ENCODE peak calls at places on chromosome 10, in eight cellular contexts. One of them, this sample, is unnamed.

GRCh38 chr10:2925631-2926030 is 141.7 kb upstream of the PFKP start:
- DNase-seq in neural crest cell: no peak
- DNase-seq in Peyer's patch: peak; percentile 54
- DNase-seq in AG09309: no peak
- DNase-seq in Right ventricle myocardium inferior: peak; percentile 79
- DNase-seq in H9: no peak
- DNase-seq in smooth muscle cell of the brain vasculature: no peak
- DNase-seq in fibroblast of pulmonary artery: peak; percentile 57
- DNase-seq in this sample: no peak

GRCh38 chr10:78684954-78685353 is 383.8 kb upstream of the ZMIZ1 start:
- DNase-seq in neural crest cell: no peak
- DNase-seq in Right ventricle myocardium inferior: no peak
- DNase-seq in smooth muscle cell of the brain vasculature: no peak
- DNase-seq in AG09309: no peak
- DNase-seq in H9: no peak
- DNase-seq in Peyer's patch: no peak
- DNase-seq in fibroblast of pulmonary artery: no peak
- DNase-seq in this sample: no peak

GRCh38 chr10:20984632-20985031 is 87.5 kb upstream of the NEBL start:
- DNase-seq in Peyer's patch: no peak
- DNase-seq in fibroblast of pulmonary artery: no peak
- DNase-seq in smooth muscle cell of the brain vasculature: no peak
- DNase-seq in Right ventricle myocardium inferior: no peak
- DNase-seq in H9: no peak
- DNase-seq in AG09309: no peak
- DNase-seq in neural crest cell: no peak
- DNase-seq in this sample: no peak

GRCh38 chr10:92005978-92006377 is 82.4 kb downstream of the BTAF1 start:
- DNase-seq in neural crest cell: no peak
- DNase-seq in H9: no peak
- DNase-seq in smooth muscle cell of the brain vasculature: no peak
- DNase-seq in Peyer's patch: no peak
- DNase-seq in AG09309: no peak
- DNase-seq in Right ventricle myocardium inferior: no peak
- DNase-seq in fibroblast of pulmonary artery: peak; percentile 9
- DNase-seq in this sample: no peak

GRCh38 chr10:90930971-90931841 is 10.3 kb upstream of the ANKRD1 start:
- DNase-seq in Peyer's patch: no peak
- DNase-seq in AG09309: peak; percentile 90
- DNase-seq in H9: peak; percentile 79
- DNase-seq in fibroblast of pulmonary artery: peak; percentile 95
- DNase-seq in smooth muscle cell of the brain vasculature: no peak
- DNase-seq in neural crest cell: no peak
- DNase-seq in Right ventricle myocardium inferior: no peak
- DNase-seq in this sample: no peak

GRCh38 chr10:108424656-108425055 is 1260.2 kb upstream of the SORCS1 start:
- DNase-seq in fibroblast of pulmonary artery: peak; percentile 62
- DNase-seq in Peyer's patch: no peak
- DNase-seq in neural crest cell: no peak
- DNase-seq in Right ventricle myocardium inferior: no peak
- DNase-seq in smooth muscle cell of the brain vasculature: no peak
- DNase-seq in AG09309: peak; percentile 10
- DNase-seq in H9: no peak
- DNase-seq in this sample: no peak

GRCh38 chr10:123359539-123359938 is 205.3 kb downstream of the BUB3 start:
- DNase-seq in Peyer's patch: no peak
- DNase-seq in neural crest cell: no peak
- DNase-seq in H9: no peak
- DNase-seq in smooth muscle cell of the brain vasculature: no peak
- DNase-seq in AG09309: no peak
- DNase-seq in fibroblast of pulmonary artery: no peak
- DNase-seq in Right ventricle myocardium inferior: no peak
- DNase-seq in this sample: no peak

GRCh38 chr10:93088466-93088865 is 14.8 kb downstream of the CYP26A1 start:
- DNase-seq in Peyer's patch: no peak
- DNase-seq in Right ventricle myocardium inferior: no peak
- DNase-seq in smooth muscle cell of the brain vasculature: no peak
- DNase-seq in H9: no peak
- DNase-seq in neural crest cell: no peak
- DNase-seq in AG09309: no peak
- DNase-seq in fibroblast of pulmonary artery: no peak
- DNase-seq in this sample: no peak

GRCh38 chr10:109966961-109967738 is 40.6 kb upstream of the ADD3 start:
- DNase-seq in Right ventricle myocardium inferior: no peak
- DNase-seq in smooth muscle cell of the brain vasculature: no peak
- DNase-seq in Peyer's patch: no peak
- DNase-seq in AG09309: no peak
- DNase-seq in fibroblast of pulmonary artery: peak; percentile 88
- DNase-seq in neural crest cell: peak; percentile 14
- DNase-seq in H9: no peak
- DNase-seq in this sample: no peak

GRCh38 chr10:17590969-17591645 is 26.1 kb downstream of the HACD1 start:
- DNase-seq in fibroblast of pulmonary artery: no peak
- DNase-seq in neural crest cell: no peak
- DNase-seq in AG09309: no peak
- DNase-seq in Peyer's patch: no peak
- DNase-seq in Right ventricle myocardium inferior: no peak
- DNase-seq in smooth muscle cell of the brain vasculature: no peak
- DNase-seq in H9: no peak
- DNase-seq in this sample: no peak

GRCh38 chr10:132955479-132955878 is 13.1 kb upstream of the CFAP46 start:
- DNase-seq in Peyer's patch: peak; percentile 11
- DNase-seq in neural crest cell: no peak
- DNase-seq in smooth muscle cell of the brain vasculature: no peak
- DNase-seq in AG09309: no peak
- DNase-seq in H9: peak; percentile 10
- DNase-seq in fibroblast of pulmonary artery: no peak
- DNase-seq in Right ventricle myocardium inferior: no peak
- DNase-seq in this sample: no peak

GRCh38 chr10:110495731-110496552 is 1.8 kb upstream of the DUSP5 start:
- DNase-seq in H9: peak; percentile 47
- DNase-seq in fibroblast of pulmonary artery: peak; percentile 91
- DNase-seq in smooth muscle cell of the brain vasculature: peak; percentile 86
- DNase-seq in AG09309: peak; percentile 90
- DNase-seq in Peyer's patch: peak; percentile 65
- DNase-seq in Right ventricle myocardium inferior: peak; percentile 78
- DNase-seq in neural crest cell: no peak
- DNase-seq in this sample: no peak

GRCh38 chr10:14781763-14782162 is 7.1 kb upstream of the FAM107B start:
- DNase-seq in Right ventricle myocardium inferior: no peak
- DNase-seq in smooth muscle cell of the brain vasculature: no peak
- DNase-seq in neural crest cell: no peak
- DNase-seq in fibroblast of pulmonary artery: no peak
- DNase-seq in AG09309: no peak
- DNase-seq in H9: no peak
- DNase-seq in Peyer's patch: no peak
- DNase-seq in this sample: no peak